ENCODE peak calls at places on chromosomes 6 and 20, in four cellular contexts. Z is kidney glomerular epithelial cell; N is effector CD8-positive, alpha-beta T cell; K is ecto neural progenitor cell. R is an unnamed sample.

GRCh38 chr6:112225691-112226090 is 28.7 kb downstream of the LAMA4 start:
- DNase-seq in K (no peak), N (no peak), Z (no peak), R (no peak)

GRCh38 chr6:108294297-108294786 is 512 bp upstream of the AFG1L start:
- DNase-seq in N (no peak), K (no peak), Z (no peak), R (no peak)

GRCh38 chr6:14975124-14975815 is 270.6 kb upstream of the JARID2 start:
- DNase-seq in Z (no peak), K (no peak), N (no peak), R (no peak)

GRCh38 chr6:80338201-80338836 is 231.8 kb downstream of the BCKDHB start:
- DNase-seq in N (peak), Z (peak), K (peak), R (peak)

GRCh38 chr6:99330159-99330558 is 19.3 kb downstream of the FAXC start:
- DNase-seq in Z (peak), N (peak), K (no peak), R (peak)

GRCh38 chr6:161242779-161243693 is 30.8 kb downstream of the AGPAT4 start:
- DNase-seq in K (peak), N (peak), Z (no peak), R (peak)

GRCh38 chr6:16876201-16876600 is 114.9 kb upstream of the ATXN1 start:
- DNase-seq in Z (no peak), K (no peak), N (no peak), R (no peak)

GRCh38 chr20:61218886-61219480 is 33.1 kb upstream of the CDH4 start:
- DNase-seq in N (no peak), K (no peak), Z (no peak), R (no peak)

GRCh38 chr20:62361799-62362589 is 5.1 kb downstream of the LAMA5 start:
- DNase-seq in K (peak), N (no peak), Z (peak), R (peak)

GRCh38 chr20:34260208-34260942 is 19.2 kb downstream of the ASIP start:
- DNase-seq in Z (no peak), N (no peak), K (no peak), R (no peak)

GRCh38 chr20:57250607-57251343 is 15.7 kb downstream of the BMP7 start:
- DNase-seq in K (no peak), N (no peak), Z (no peak), R (peak)

GRCh38 chr6:46325561-46326525 is 155.1 kb upstream of the ENPP5 start:
- DNase-seq in Z (peak), N (no peak), K (no peak), R (no peak)

GRCh38 chr6:74431873-74432272 is 735.9 kb downstream of the CD109 start:
- DNase-seq in N (no peak), Z (no peak), K (no peak), R (no peak)

GRCh38 chr6:69022991-69023390 is 387.9 kb downstream of the ADGRB3 start:
- DNase-seq in K (no peak), N (no peak), Z (peak), R (no peak)

GRCh38 chr20:61123286-61123685 is 128.8 kb upstream of the CDH4 start:
- DNase-seq in Z (no peak), N (no peak), K (no peak), R (no peak)

GRCh38 chr20:49420811-49421295 is 61.6 kb downstream of the KCNB1 start:
- DNase-seq in K (no peak), N (no peak), Z (peak), R (no peak)

GRCh38 chr6:154448448-154449096 is 61.9 kb downstream of the CNKSR3 start:
- DNase-seq in K (no peak), Z (peak), N (no peak), R (peak)

GRCh38 chr6:126180585-126180984 is 159.3 kb upstream of the CENPW start:
- DNase-seq in K (no peak), Z (peak), N (no peak), R (peak)

GRCh38 chr6:30750379-30750668 is 6.0 kb upstream of the IER3 start:
- DNase-seq in Z (no peak), K (no peak), N (no peak), R (no peak)

GRCh38 chr6:135850882-135851281 is 619 bp upstream of the PDE7B start:
- DNase-seq in N (no peak), K (no peak), Z (no peak), R (no peak)

GRCh38 chr6:135423649-135424128 is 73.9 kb downstream of the AHI1 start:
- DNase-seq in K (no peak), N (no peak), Z (peak), R (peak)

GRCh38 chr6:38775870-38776269 is 60.8 kb downstream of the DNAH8 start:
- DNase-seq in Z (no peak), N (no peak), K (no peak), R (no peak)

GRCh38 chr20:17023811-17024210 is 203.0 kb upstream of the PCSK2 start:
- DNase-seq in Z (no peak), K (peak), N (no peak), R (no peak)

R was measured in SJCRH30.